ENCODE peak calls at places on chromosomes 5 and 9, in seven cellular contexts. One of them, this sample, is unnamed.

GRCh38 chr9:123483191-123483803 is 127.3 kb downstream of the CRB2 start:
- DNase-seq in nephron progenitor cell: no peak
- DNase-seq in Calu3: no peak
- DNase-seq in coronary artery: no peak
- DNase-seq in fibroblast of mammary gland: no peak
- DNase-seq in uterus: no peak
- DNase-seq in prostate gland: no peak
- DNase-seq in this sample: no peak

GRCh38 chr5:98631311-98632054 is 142.0 kb upstream of the RGMB start:
- DNase-seq in nephron progenitor cell: no peak
- DNase-seq in Calu3: no peak
- DNase-seq in coronary artery: no peak
- DNase-seq in fibroblast of mammary gland: peak; percentile 68
- DNase-seq in uterus: no peak
- DNase-seq in prostate gland: no peak
- DNase-seq in this sample: no peak

GRCh38 chr9:89619739-89620138 is 14.9 kb downstream of the GADD45G start:
- DNase-seq in nephron progenitor cell: no peak
- DNase-seq in Calu3: no peak
- DNase-seq in coronary artery: no peak
- DNase-seq in fibroblast of mammary gland: no peak
- DNase-seq in uterus: no peak
- DNase-seq in prostate gland: no peak
- DNase-seq in this sample: no peak

GRCh38 chr5:16784088-16784487 is 152.0 kb downstream of the MYO10 start:
- DNase-seq in nephron progenitor cell: no peak
- DNase-seq in Calu3: no peak
- DNase-seq in coronary artery: no peak
- DNase-seq in fibroblast of mammary gland: peak; percentile 90
- DNase-seq in uterus: no peak
- DNase-seq in prostate gland: no peak
- DNase-seq in this sample: no peak

GRCh38 chr5:78399115-78399514 is 38.7 kb downstream of the SCAMP1 start:
- DNase-seq in nephron progenitor cell: no peak
- DNase-seq in Calu3: no peak
- DNase-seq in coronary artery: no peak
- DNase-seq in fibroblast of mammary gland: peak; percentile 55
- DNase-seq in uterus: no peak
- DNase-seq in prostate gland: no peak
- DNase-seq in this sample: no peak

GRCh38 chr5:73298251-73299016 is 125.4 kb downstream of the TMEM174 start:
- DNase-seq in nephron progenitor cell: peak; percentile 39
- DNase-seq in Calu3: no peak
- DNase-seq in coronary artery: no peak
- DNase-seq in fibroblast of mammary gland: no peak
- DNase-seq in uterus: no peak
- DNase-seq in prostate gland: no peak
- DNase-seq in this sample: no peak

GRCh38 chr9:35736201-35736633 is 3.8 kb downstream of the CREB3 start:
- DNase-seq in nephron progenitor cell: peak; percentile 72
- DNase-seq in Calu3: peak; percentile 72
- DNase-seq in coronary artery: no peak
- DNase-seq in fibroblast of mammary gland: peak; percentile 79
- DNase-seq in uterus: no peak
- DNase-seq in prostate gland: peak; percentile 62
- DNase-seq in this sample: no peak

GRCh38 chr5:139648205-139649081 is at the start of gene CXXC5:
- DNase-seq in nephron progenitor cell: peak; percentile 91
- DNase-seq in Calu3: peak; percentile 91
- DNase-seq in coronary artery: peak; percentile 86
- DNase-seq in fibroblast of mammary gland: peak; percentile 79
- DNase-seq in uterus: peak; percentile 83
- DNase-seq in prostate gland: peak; percentile 82
- DNase-seq in this sample: peak; percentile 96

GRCh38 chr9:27408523-27408922 is 111.6 kb upstream of the EQTN start:
- DNase-seq in nephron progenitor cell: no peak
- DNase-seq in Calu3: no peak
- DNase-seq in coronary artery: no peak
- DNase-seq in fibroblast of mammary gland: no peak
- DNase-seq in uterus: no peak
- DNase-seq in prostate gland: no peak
- DNase-seq in this sample: no peak
- TF ChIP-seq CTCF in nephron progenitor cell: no peak
- TF ChIP-seq CTCF in Calu3: no peak
- TF ChIP-seq CTCF in coronary artery: no peak
- TF ChIP-seq CTCF in fibroblast of mammary gland: no peak
- TF ChIP-seq CTCF in uterus: no peak
- TF ChIP-seq CTCF in prostate gland: no peak
- TF ChIP-seq CTCF in this sample: no peak

DNA sequence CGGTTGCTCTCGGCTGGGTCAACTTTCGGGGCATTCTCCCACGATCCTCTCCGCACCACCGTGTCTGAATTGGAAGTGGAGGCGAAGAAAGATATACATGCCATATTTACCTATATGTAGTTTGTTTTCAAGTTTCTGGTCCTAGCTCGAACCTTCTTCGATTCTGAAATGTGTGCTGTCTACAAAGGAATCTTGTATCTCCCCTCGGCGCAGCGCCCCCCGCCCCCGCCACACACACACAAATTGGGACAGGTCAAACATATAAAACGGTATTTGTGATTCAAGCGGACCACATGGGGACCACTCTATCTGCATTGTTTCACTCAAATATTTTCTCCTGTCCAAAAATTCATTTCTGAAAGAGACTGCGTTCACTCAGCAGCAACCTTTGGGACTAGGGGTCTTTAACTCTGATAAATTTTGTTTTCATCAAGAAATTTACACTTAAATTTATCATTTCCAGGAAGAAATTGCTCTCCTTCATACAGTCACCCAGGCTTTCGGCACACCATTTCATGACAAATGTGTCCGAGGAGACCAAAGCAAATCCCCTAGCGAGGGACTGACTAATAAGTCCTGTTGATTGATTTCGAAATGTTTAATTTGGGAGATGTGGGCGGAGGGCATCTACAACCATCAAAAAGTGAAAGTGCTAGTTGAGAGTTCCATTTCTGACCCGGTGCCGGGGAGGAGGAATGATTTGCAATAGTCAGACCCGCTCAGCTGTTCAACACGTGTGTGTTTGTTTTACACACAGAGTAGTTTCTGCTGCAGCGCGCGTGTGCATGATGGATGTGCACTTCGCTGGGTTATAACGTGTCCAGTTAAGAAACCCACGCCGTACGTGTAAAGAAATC is 1.1 kb upstream of the NR4A3 start:
- DNase-seq in nephron progenitor cell: peak; percentile 12
- DNase-seq in Calu3: no peak
- DNase-seq in coronary artery: peak; percentile 89
- DNase-seq in fibroblast of mammary gland: peak; percentile 95
- DNase-seq in uterus: peak; percentile 73
- DNase-seq in prostate gland: peak; percentile 64
- DNase-seq in this sample: no peak
- TF ChIP-seq CTCF in nephron progenitor cell: no peak
- TF ChIP-seq CTCF in Calu3: no peak
- TF ChIP-seq CTCF in coronary artery: no peak
- TF ChIP-seq CTCF in fibroblast of mammary gland: no peak
- TF ChIP-seq CTCF in uterus: no peak
- TF ChIP-seq CTCF in prostate gland: no peak
- TF ChIP-seq CTCF in this sample: no peak

GRCh38 chr5:75734913-75735789 is 17.9 kb upstream of the POC5 start:
- DNase-seq in nephron progenitor cell: peak; percentile 31
- DNase-seq in Calu3: peak; percentile 68
- DNase-seq in coronary artery: no peak
- DNase-seq in fibroblast of mammary gland: peak; percentile 19
- DNase-seq in uterus: no peak
- DNase-seq in prostate gland: peak; percentile 28
- DNase-seq in this sample: no peak
- TF ChIP-seq CTCF in nephron progenitor cell: peak; percentile 49
- TF ChIP-seq CTCF in Calu3: peak; percentile 64
- TF ChIP-seq CTCF in coronary artery: no peak
- TF ChIP-seq CTCF in fibroblast of mammary gland: peak; percentile 27
- TF ChIP-seq CTCF in uterus: no peak
- TF ChIP-seq CTCF in prostate gland: peak; percentile 43
- TF ChIP-seq CTCF in this sample: peak; percentile 58

GRCh38 chr9:38068616-38068865 is 486 bp downstream of the SHB start:
- DNase-seq in nephron progenitor cell: peak; percentile 49
- DNase-seq in Calu3: no peak
- DNase-seq in coronary artery: no peak
- DNase-seq in fibroblast of mammary gland: no peak
- DNase-seq in uterus: no peak
- DNase-seq in prostate gland: peak; percentile 47
- DNase-seq in this sample: no peak
- TF ChIP-seq CTCF in nephron progenitor cell: no peak
- TF ChIP-seq CTCF in Calu3: no peak
- TF ChIP-seq CTCF in coronary artery: no peak
- TF ChIP-seq CTCF in fibroblast of mammary gland: no peak
- TF ChIP-seq CTCF in uterus: peak; percentile 50
- TF ChIP-seq CTCF in prostate gland: peak; percentile 75
- TF ChIP-seq CTCF in this sample: peak; percentile 61

DNA sequence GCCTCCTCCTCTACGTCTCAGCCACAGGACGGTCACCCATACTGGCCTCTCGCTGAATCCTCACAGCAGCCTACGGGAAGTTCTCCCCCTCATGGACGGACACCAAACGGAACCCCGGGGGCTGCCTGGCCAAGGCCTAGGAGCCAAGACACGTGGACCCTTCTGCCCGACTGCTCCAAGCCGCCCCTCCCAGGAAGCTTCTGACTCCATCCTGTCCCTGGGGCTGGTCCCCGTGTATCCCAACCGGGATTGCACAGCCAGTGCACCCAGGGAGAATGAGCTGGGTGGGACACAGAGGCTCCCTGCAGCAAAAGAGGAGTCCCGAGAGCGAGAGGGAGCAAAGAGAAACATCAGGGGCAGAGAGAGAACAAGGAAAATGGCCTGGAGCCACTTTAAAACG is 3.2 kb downstream of the FAM78A start:
- DNase-seq in nephron progenitor cell: no peak
- DNase-seq in Calu3: no peak
- DNase-seq in coronary artery: no peak
- DNase-seq in fibroblast of mammary gland: no peak
- DNase-seq in uterus: no peak
- DNase-seq in prostate gland: no peak
- DNase-seq in this sample: no peak
- TF ChIP-seq CTCF in nephron progenitor cell: no peak
- TF ChIP-seq CTCF in Calu3: no peak
- TF ChIP-seq CTCF in coronary artery: no peak
- TF ChIP-seq CTCF in fibroblast of mammary gland: no peak
- TF ChIP-seq CTCF in uterus: no peak
- TF ChIP-seq CTCF in prostate gland: no peak
- TF ChIP-seq CTCF in this sample: no peak

DNA sequence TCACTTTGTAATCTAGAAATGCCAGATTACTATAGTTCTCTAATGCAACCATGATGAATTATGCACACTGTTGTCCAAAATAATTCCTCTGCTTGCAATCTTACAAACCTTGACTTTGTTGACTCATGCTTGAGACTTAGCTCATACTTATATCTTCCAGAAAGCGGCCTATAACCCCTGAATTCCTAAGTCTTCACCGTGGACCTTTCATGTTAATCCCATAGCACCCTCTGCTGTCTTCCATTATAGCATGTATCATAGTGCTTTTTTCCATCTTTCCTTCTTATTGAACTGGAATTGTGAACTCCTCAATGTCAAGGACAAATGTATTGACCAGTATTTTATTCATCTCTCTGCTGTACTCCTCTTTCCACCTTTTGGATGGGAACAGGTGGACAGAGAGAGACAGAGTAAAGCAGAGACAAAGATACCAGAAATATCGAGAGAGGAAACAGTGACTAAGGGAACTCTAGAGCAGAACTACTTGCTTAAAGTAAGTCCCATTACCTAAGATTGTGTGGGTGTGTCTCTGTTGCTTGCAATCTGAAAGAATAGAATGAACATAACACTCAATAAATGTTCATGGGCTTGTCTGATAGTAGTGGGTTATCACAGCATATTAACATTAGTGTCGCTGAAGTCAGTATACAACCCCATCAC is 110.0 kb downstream of the LURAP1L start:
- DNase-seq in nephron progenitor cell: no peak
- DNase-seq in Calu3: peak; percentile 22
- DNase-seq in coronary artery: no peak
- DNase-seq in fibroblast of mammary gland: peak; percentile 94
- DNase-seq in uterus: no peak
- DNase-seq in prostate gland: no peak
- DNase-seq in this sample: no peak
- TF ChIP-seq CTCF in nephron progenitor cell: peak; percentile 37
- TF ChIP-seq CTCF in Calu3: no peak
- TF ChIP-seq CTCF in coronary artery: peak; percentile 42
- TF ChIP-seq CTCF in fibroblast of mammary gland: peak; percentile 76
- TF ChIP-seq CTCF in uterus: peak; percentile 52
- TF ChIP-seq CTCF in prostate gland: peak; percentile 58
- TF ChIP-seq CTCF in this sample: peak; percentile 52

GRCh38 chr5:68215888-68216736 is 556 bp downstream of the PIK3R1 start:
- DNase-seq in nephron progenitor cell: peak; percentile 68
- DNase-seq in Calu3: peak; percentile 43
- DNase-seq in coronary artery: peak; percentile 79
- DNase-seq in fibroblast of mammary gland: no peak
- DNase-seq in uterus: peak; percentile 46
- DNase-seq in prostate gland: peak; percentile 32
- DNase-seq in this sample: peak; percentile 86
- TF ChIP-seq CTCF in nephron progenitor cell: no peak
- TF ChIP-seq CTCF in Calu3: no peak
- TF ChIP-seq CTCF in coronary artery: no peak
- TF ChIP-seq CTCF in fibroblast of mammary gland: no peak
- TF ChIP-seq CTCF in uterus: no peak
- TF ChIP-seq CTCF in prostate gland: no peak
- TF ChIP-seq CTCF in this sample: no peak

GRCh38 chr5:68053202-68053601 is 162.4 kb upstream of the PIK3R1 start:
- DNase-seq in nephron progenitor cell: no peak
- DNase-seq in Calu3: no peak
- DNase-seq in coronary artery: no peak
- DNase-seq in fibroblast of mammary gland: peak; percentile 60
- DNase-seq in uterus: no peak
- DNase-seq in prostate gland: no peak
- DNase-seq in this sample: no peak

GRCh38 chr5:68060382-68060781 is 155.2 kb upstream of the PIK3R1 start:
- DNase-seq in nephron progenitor cell: no peak
- DNase-seq in Calu3: no peak
- DNase-seq in coronary artery: no peak
- DNase-seq in fibroblast of mammary gland: no peak
- DNase-seq in uterus: no peak
- DNase-seq in prostate gland: no peak
- DNase-seq in this sample: no peak

GRCh38 chr5:68054625-68055024 is 160.9 kb upstream of the PIK3R1 start:
- DNase-seq in nephron progenitor cell: no peak
- DNase-seq in Calu3: no peak
- DNase-seq in coronary artery: no peak
- DNase-seq in fibroblast of mammary gland: no peak
- DNase-seq in uterus: no peak
- DNase-seq in prostate gland: no peak
- DNase-seq in this sample: no peak

GRCh38 chr5:68057186-68057585 is 158.4 kb upstream of the PIK3R1 start:
- DNase-seq in nephron progenitor cell: no peak
- DNase-seq in Calu3: no peak
- DNase-seq in coronary artery: no peak
- DNase-seq in fibroblast of mammary gland: no peak
- DNase-seq in uterus: no peak
- DNase-seq in prostate gland: no peak
- DNase-seq in this sample: no peak

GRCh38 chr5:68055686-68056085 is 159.9 kb upstream of the PIK3R1 start:
- DNase-seq in nephron progenitor cell: no peak
- DNase-seq in Calu3: no peak
- DNase-seq in coronary artery: no peak
- DNase-seq in fibroblast of mammary gland: no peak
- DNase-seq in uterus: no peak
- DNase-seq in prostate gland: no peak
- DNase-seq in this sample: no peak
- TF ChIP-seq CTCF in nephron progenitor cell: no peak
- TF ChIP-seq CTCF in Calu3: peak; percentile 17
- TF ChIP-seq CTCF in coronary artery: no peak
- TF ChIP-seq CTCF in fibroblast of mammary gland: no peak
- TF ChIP-seq CTCF in uterus: no peak
- TF ChIP-seq CTCF in prostate gland: no peak
- TF ChIP-seq CTCF in this sample: no peak

This sample was measured in osteocyte.